ENCODE peak calls at places on chromosome 7, in eight cellular contexts. N is HEK293T; Q is NCI-H2171 treated with DMSO at 0.1 percent for 48 hours; Z is nephron progenitor cell; S is activated CD4-positive, CD25-positive, alpha-beta regulatory T cell treated with anti-CD3 and anti-CD28 coated beads, Interleukin-2, amount 50 U/mL, for 72 hours; P is globus pallidus; C is NCI-H1092; O is SK-N-SH. K is an unnamed sample.

GRCh38 chr7:5528071-5528814 is 104.6 kb upstream of the TNRC18 start:
- DNase-seq in C (no peak), Q (no peak), O (no peak), Z (no peak), N (no peak), S (peak), P (no peak), K (no peak)

GRCh38 chr7:46558482-46559193 is 637.6 kb upstream of the IGFBP3 start:
- DNase-seq in Z (no peak), N (no peak), S (no peak), C (no peak), O (no peak), Q (no peak), P (no peak), K (peak)

GRCh38 chr7:78151229-78151628 is 352.7 kb downstream of the PHTF2 start:
- DNase-seq in Z (no peak), N (no peak), P (peak), S (no peak), O (no peak), C (peak), Q (peak), K (no peak)

GRCh38 chr7:103929808-103930415 is 59.5 kb downstream of the RELN start:
- DNase-seq in P (no peak), Z (no peak), Q (no peak), C (no peak), S (no peak), O (no peak), N (no peak), K (peak)

GRCh38 chr7:44183386-44183785 is 5.9 kb downstream of the GCK start:
- DNase-seq in Q (no peak), P (no peak), N (no peak), Z (no peak), O (no peak), C (no peak), S (no peak), K (no peak)

GRCh38 chr7:100887186-100887954 is 2.1 kb downstream of the UFSP1 start:
- DNase-seq in S (no peak), Q (no peak), Z (no peak), P (no peak), C (no peak), N (no peak), O (peak), K (no peak)

GRCh38 chr7:55078465-55079372 is 59.9 kb downstream of the EGFR start:
- DNase-seq in N (no peak), C (no peak), Q (no peak), O (no peak), S (no peak), Z (peak), P (no peak), K (peak)

GRCh38 chr7:101828308-101829020 is 11.0 kb downstream of the CUX1 start:
- DNase-seq in O (no peak), P (no peak), S (no peak), N (no peak), Z (no peak), C (no peak), Q (no peak), K (no peak)

GRCh38 chr7:155198901-155199845 is 98.5 kb upstream of the INSIG1 start:
- DNase-seq in N (no peak), C (no peak), O (no peak), Z (no peak), S (no peak), P (no peak), Q (no peak), K (no peak)

GRCh38 chr7:28481131-28481926 is 69.0 kb downstream of the CREB5 start:
- DNase-seq in P (no peak), Z (no peak), O (no peak), N (no peak), C (no peak), Q (no peak), S (no peak), K (no peak)